ENCODE peak calls at places on chromosomes 16 and 17, in six cellular contexts. One of them, this sample, is unnamed.

GRCh38 chr17:12977008-12977751 is 40.6 kb downstream of the ELAC2 start:
- DNase-seq in activated CD4-positive, alpha-beta T cell treated with anti-CD3 and anti-CD28 coated beads, Interleukin-2, amount 50 U/mL, for 48 hours: no peak
- DNase-seq in activated T-cell treated with anti-CD3 and anti-CD28 coated beads, Interleukin-2, amount 50 U/mL, for 72 hours: no peak
- DNase-seq in DMS153: no peak
- DNase-seq in body of pancreas: no peak
- DNase-seq in effector CD4-positive, alpha-beta T cell: no peak
- DNase-seq in this sample: no peak

GRCh38 chr17:285751-286422 is 66.7 kb downstream of the RPH3AL start:
- DNase-seq in DMS153: no peak
- DNase-seq in activated CD4-positive, alpha-beta T cell treated with anti-CD3 and anti-CD28 coated beads, Interleukin-2, amount 50 U/mL, for 48 hours: no peak
- DNase-seq in body of pancreas: no peak
- DNase-seq in activated T-cell treated with anti-CD3 and anti-CD28 coated beads, Interleukin-2, amount 50 U/mL, for 72 hours: no peak
- DNase-seq in effector CD4-positive, alpha-beta T cell: no peak
- DNase-seq in this sample: no peak

GRCh38 chr16:67969286-67970039 is 1.0 kb upstream of the SLC12A4 start:
- DNase-seq in activated T-cell treated with anti-CD3 and anti-CD28 coated beads, Interleukin-2, amount 50 U/mL, for 72 hours: peak
- DNase-seq in DMS153: no peak
- DNase-seq in effector CD4-positive, alpha-beta T cell: no peak
- DNase-seq in body of pancreas: no peak
- DNase-seq in activated CD4-positive, alpha-beta T cell treated with anti-CD3 and anti-CD28 coated beads, Interleukin-2, amount 50 U/mL, for 48 hours: no peak
- DNase-seq in this sample: peak

GRCh38 chr17:45935197-45935709 is 40.9 kb downstream of the MAPT start:
- DNase-seq in activated CD4-positive, alpha-beta T cell treated with anti-CD3 and anti-CD28 coated beads, Interleukin-2, amount 50 U/mL, for 48 hours: no peak
- DNase-seq in effector CD4-positive, alpha-beta T cell: no peak
- DNase-seq in DMS153: no peak
- DNase-seq in body of pancreas: no peak
- DNase-seq in activated T-cell treated with anti-CD3 and anti-CD28 coated beads, Interleukin-2, amount 50 U/mL, for 72 hours: no peak
- DNase-seq in this sample: no peak

GRCh38 chr16:2084688-2085625 is 37.2 kb downstream of the TSC2 start:
- DNase-seq in body of pancreas: no peak
- DNase-seq in DMS153: no peak
- DNase-seq in activated CD4-positive, alpha-beta T cell treated with anti-CD3 and anti-CD28 coated beads, Interleukin-2, amount 50 U/mL, for 48 hours: no peak
- DNase-seq in activated T-cell treated with anti-CD3 and anti-CD28 coated beads, Interleukin-2, amount 50 U/mL, for 72 hours: no peak
- DNase-seq in effector CD4-positive, alpha-beta T cell: no peak
- DNase-seq in this sample: no peak

GRCh38 chr16:77881355-77882003 is 93.1 kb downstream of the VAT1L start:
- DNase-seq in DMS153: no peak
- DNase-seq in effector CD4-positive, alpha-beta T cell: no peak
- DNase-seq in body of pancreas: no peak
- DNase-seq in activated CD4-positive, alpha-beta T cell treated with anti-CD3 and anti-CD28 coated beads, Interleukin-2, amount 50 U/mL, for 48 hours: no peak
- DNase-seq in activated T-cell treated with anti-CD3 and anti-CD28 coated beads, Interleukin-2, amount 50 U/mL, for 72 hours: no peak
- DNase-seq in this sample: no peak

GRCh38 chr17:77083547-77083946 is 57.2 kb upstream of the SEC14L1 start:
- DNase-seq in effector CD4-positive, alpha-beta T cell: no peak
- DNase-seq in activated T-cell treated with anti-CD3 and anti-CD28 coated beads, Interleukin-2, amount 50 U/mL, for 72 hours: no peak
- DNase-seq in body of pancreas: no peak
- DNase-seq in activated CD4-positive, alpha-beta T cell treated with anti-CD3 and anti-CD28 coated beads, Interleukin-2, amount 50 U/mL, for 48 hours: no peak
- DNase-seq in DMS153: no peak
- DNase-seq in this sample: no peak

GRCh38 chr16:78984324-78984723 is 616.2 kb downstream of the MAF start:
- DNase-seq in body of pancreas: no peak
- DNase-seq in activated CD4-positive, alpha-beta T cell treated with anti-CD3 and anti-CD28 coated beads, Interleukin-2, amount 50 U/mL, for 48 hours: no peak
- DNase-seq in effector CD4-positive, alpha-beta T cell: no peak
- DNase-seq in DMS153: no peak
- DNase-seq in activated T-cell treated with anti-CD3 and anti-CD28 coated beads, Interleukin-2, amount 50 U/mL, for 72 hours: no peak
- DNase-seq in this sample: no peak

GRCh38 chr17:13462161-13462560 is 139.6 kb downstream of the HS3ST3A1 start:
- DNase-seq in body of pancreas: no peak
- DNase-seq in activated CD4-positive, alpha-beta T cell treated with anti-CD3 and anti-CD28 coated beads, Interleukin-2, amount 50 U/mL, for 48 hours: no peak
- DNase-seq in effector CD4-positive, alpha-beta T cell: no peak
- DNase-seq in activated T-cell treated with anti-CD3 and anti-CD28 coated beads, Interleukin-2, amount 50 U/mL, for 72 hours: no peak
- DNase-seq in DMS153: no peak
- DNase-seq in this sample: no peak

GRCh38 chr16:84754353-84754856 is 54.6 kb downstream of the USP10 start:
- DNase-seq in body of pancreas: peak
- DNase-seq in activated T-cell treated with anti-CD3 and anti-CD28 coated beads, Interleukin-2, amount 50 U/mL, for 72 hours: peak
- DNase-seq in effector CD4-positive, alpha-beta T cell: peak
- DNase-seq in DMS153: peak
- DNase-seq in activated CD4-positive, alpha-beta T cell treated with anti-CD3 and anti-CD28 coated beads, Interleukin-2, amount 50 U/mL, for 48 hours: peak
- DNase-seq in this sample: peak

GRCh38 chr16:50021509-50021908 is 3.5 kb upstream of the CNEP1R1 start:
- DNase-seq in activated CD4-positive, alpha-beta T cell treated with anti-CD3 and anti-CD28 coated beads, Interleukin-2, amount 50 U/mL, for 48 hours: no peak
- DNase-seq in effector CD4-positive, alpha-beta T cell: no peak
- DNase-seq in body of pancreas: no peak
- DNase-seq in DMS153: no peak
- DNase-seq in activated T-cell treated with anti-CD3 and anti-CD28 coated beads, Interleukin-2, amount 50 U/mL, for 72 hours: peak
- DNase-seq in this sample: no peak

GRCh38 chr16:24645739-24646645 is 83.5 kb upstream of the TNRC6A start:
- DNase-seq in DMS153: no peak
- DNase-seq in body of pancreas: peak
- DNase-seq in activated T-cell treated with anti-CD3 and anti-CD28 coated beads, Interleukin-2, amount 50 U/mL, for 72 hours: no peak
- DNase-seq in activated CD4-positive, alpha-beta T cell treated with anti-CD3 and anti-CD28 coated beads, Interleukin-2, amount 50 U/mL, for 48 hours: no peak
- DNase-seq in effector CD4-positive, alpha-beta T cell: no peak
- DNase-seq in this sample: no peak